ENCODE peak calls at places on chromosomes 13 and 19, in ten cellular contexts. Q, J, R, I, H, S, Z, E, O and L are unnamed samples.

GRCh38 chr13:53507741-53508140 is 479.1 kb downstream of the OLFM4 start:
- DNase-seq in Q (no peak), J (no peak), R (no peak), I (no peak), H (no peak), S (no peak), Z (no peak), E (no peak), O (no peak), L (no peak)

GRCh38 chr19:47885067-47885463 is 1.1 kb downstream of the SULT2A1 start:
- DNase-seq in Q (no peak), J (no peak), R (no peak), I (no peak), H (no peak), S (no peak), Z (no peak), E (no peak), O (no peak), L (no peak)

GRCh38 chr13:113401452-113402415 is 37.8 kb upstream of the GRTP1 start:
- DNase-seq in Q (no peak), J (no peak), R (no peak), I (no peak), H (no peak), S (no peak), Z (no peak), E (no peak), O (no peak), L (no peak)

GRCh38 chr19:459724-460511 is 915 bp downstream of the SHC2 start:
- DNase-seq in Q (no peak), J (peak; percentile 73), R (peak; percentile 71), I (peak; percentile 35), H (peak; percentile 18), S (peak; percentile 46), Z (no peak), E (peak; percentile 77), O (no peak), L (no peak)

GRCh38 chr13:23928985-23929384 is 31.7 kb upstream of the C1QTNF9B start:
- DNase-seq in Q (no peak), J (no peak), R (no peak), I (peak; percentile 67), H (peak; percentile 71), S (no peak), Z (no peak), E (no peak), O (peak; percentile 49), L (peak; percentile 64)

GRCh38 chr19:10552596-10553053 is 8.9 kb downstream of the ATG4D start:
- DNase-seq in Q (no peak), J (no peak), R (no peak), I (no peak), H (no peak), S (peak; percentile 70), Z (no peak), E (no peak), O (peak; percentile 20), L (no peak)

GRCh38 chr19:28737021-28737525 is 475.9 kb downstream of the UQCRFS1 start:
- DNase-seq in Q (peak; percentile 11), J (no peak), R (no peak), I (peak; percentile 79), H (peak; percentile 60), S (no peak), Z (no peak), E (no peak), O (peak; percentile 11), L (no peak)

GRCh38 chr19:13869324-13869723 is 7.6 kb upstream of the NANOS3 start:
- DNase-seq in Q (no peak), J (no peak), R (no peak), I (no peak), H (no peak), S (no peak), Z (no peak), E (no peak), O (no peak), L (no peak)

GRCh38 chr13:49869514-49869913 is 66.6 kb downstream of the SPRYD7 start:
- DNase-seq in Q (no peak), J (no peak), R (no peak), I (peak; percentile 19), H (peak; percentile 53), S (peak; percentile 48), Z (no peak), E (no peak), O (peak; percentile 9), L (no peak)

GRCh38 chr19:48738557-48739399 is 1.6 kb downstream of the RASIP1 start:
- DNase-seq in Q (peak; percentile 88), J (peak; percentile 95), R (peak; percentile 97), I (peak; percentile 51), H (peak; percentile 81), S (peak; percentile 100), Z (peak; percentile 44), E (peak; percentile 98), O (no peak), L (peak; percentile 42)

GRCh38 chr19:495047-495439 is 1.2 kb upstream of the MADCAM1 start:
- DNase-seq in Q (no peak), J (peak; percentile 7), R (no peak), I (no peak), H (no peak), S (no peak), Z (no peak), E (no peak), O (no peak), L (no peak)

DNA sequence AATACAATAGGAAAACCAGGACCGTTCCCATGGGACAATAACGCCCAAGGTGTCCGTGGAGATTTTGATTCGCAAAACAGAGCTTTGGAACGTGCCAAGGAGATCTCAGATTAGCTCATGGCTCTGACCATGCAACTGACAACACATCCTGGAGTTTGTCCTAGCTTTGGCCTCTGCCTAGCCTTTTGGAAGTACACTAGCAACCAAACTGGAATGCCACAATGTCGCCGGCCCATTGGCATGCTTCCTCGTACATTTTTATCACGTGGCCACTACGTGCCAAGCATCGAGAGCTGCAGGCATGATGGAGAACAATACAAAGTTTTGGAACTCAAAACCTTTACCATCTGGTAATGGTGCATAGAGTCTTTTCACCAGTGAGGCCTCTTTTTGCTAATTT is 256.5 kb downstream of the DCLK1 start:
- DNase-seq in Q (no peak), J (peak; percentile 41), R (no peak), I (no peak), H (no peak), S (no peak), Z (no peak), E (no peak), O (no peak), L (no peak)
- TF ChIP-seq CTCF in Q (no peak), J (no peak), R (no peak), I (no peak), H (no peak), S (no peak), Z (no peak), E (no peak), O (no peak), L (no peak)

DNA sequence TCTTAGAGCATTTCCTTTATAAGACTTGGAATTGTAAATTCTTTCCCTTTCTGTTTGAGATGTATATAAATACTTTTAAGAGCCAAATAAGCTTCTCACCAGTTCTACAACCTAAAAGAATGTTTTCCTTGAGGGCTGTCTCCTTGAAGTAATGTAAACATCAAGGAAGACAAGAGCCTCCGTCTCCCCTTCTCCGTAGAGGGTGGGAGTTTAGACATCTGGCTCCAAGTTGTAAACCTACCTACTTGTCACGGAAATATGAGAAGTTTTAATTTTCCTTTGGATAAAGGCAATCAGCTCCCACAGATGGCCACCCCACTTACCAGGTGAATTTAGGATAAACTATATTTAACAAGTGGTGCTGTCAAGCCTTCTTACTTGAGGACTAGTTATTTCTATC is 237.9 kb downstream of the NALCN start:
- DNase-seq in Q (no peak), J (no peak), R (no peak), I (no peak), H (no peak), S (no peak), Z (no peak), E (no peak), O (no peak), L (no peak)
- H3K4me3 ChIP-seq in Q (no peak overlapping the region), J (no peak overlapping the region), R (no peak overlapping the region), I (no peak overlapping the region), H (no peak overlapping the region), S (no peak overlapping the region), Z (no peak overlapping the region), E (no peak overlapping the region), O (no peak overlapping the region), L (no peak overlapping the region)

GRCh38 chr19:50263176-50263575 is 59.8 kb downstream of the MYH14 start:
- DNase-seq in Q (no peak), J (no peak), R (no peak), I (no peak), H (no peak), S (no peak), Z (no peak), E (no peak), O (no peak), L (no peak)

GRCh38 chr19:50266896-50267295 is 62.3 kb downstream of the KCNC3 start:
- DNase-seq in Q (peak; percentile 32), J (no peak), R (no peak), I (no peak), H (no peak), S (no peak), Z (no peak), E (peak; percentile 71), O (no peak), L (no peak)

GRCh38 chr19:50261446-50261970 is 58.1 kb downstream of the MYH14 start:
- DNase-seq in Q (no peak), J (no peak), R (no peak), I (no peak), H (no peak), S (no peak), Z (no peak), E (no peak), O (no peak), L (no peak)

GRCh38 chr19:50266041-50266440 is 62.6 kb downstream of the MYH14 start:
- DNase-seq in Q (no peak), J (no peak), R (no peak), I (no peak), H (no peak), S (no peak), Z (no peak), E (no peak), O (no peak), L (no peak)

DNA sequence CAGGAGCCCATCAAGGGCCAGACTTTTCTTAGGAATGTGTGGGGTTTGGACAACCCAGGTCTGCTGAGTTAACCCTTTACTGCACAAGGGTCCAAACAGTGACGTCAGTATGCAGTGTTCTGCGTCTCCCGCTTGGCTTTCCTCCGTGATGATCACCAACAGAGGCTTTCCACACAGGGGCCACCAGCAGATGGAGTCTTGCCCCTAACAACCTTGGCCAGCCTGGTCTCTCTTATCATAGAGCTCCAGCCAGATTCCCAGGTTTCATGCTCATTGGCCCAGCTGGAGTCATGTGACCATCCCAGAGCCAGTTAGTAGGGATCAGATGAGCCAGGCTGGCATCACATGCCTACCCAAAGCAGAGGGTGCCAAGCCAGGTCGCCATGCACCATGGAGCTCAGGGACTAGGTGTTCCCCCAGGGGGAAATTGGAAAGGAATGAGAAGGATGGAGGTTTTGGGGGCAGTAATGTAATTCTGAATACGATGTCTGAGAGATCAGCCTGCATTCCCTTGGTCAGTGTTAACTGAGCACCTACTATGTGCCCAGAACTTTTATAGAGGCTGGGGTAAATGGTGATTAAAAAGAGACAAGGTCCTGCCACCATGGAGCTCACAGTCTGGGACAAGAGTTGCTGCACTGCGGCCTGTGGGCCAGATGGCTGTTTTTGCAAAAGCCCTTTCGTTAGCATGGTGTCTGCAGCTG is 61.2 kb downstream of the MYH14 start:
- DNase-seq in Q (no peak), J (no peak), R (no peak), I (no peak), H (no peak), S (no peak), Z (no peak), E (no peak), O (no peak), L (no peak)
- TF ChIP-seq CTCF in Q (peak; percentile 28), J (no peak), R (no peak), I (no peak), H (no peak), S (peak; percentile 3), Z (no peak), E (no peak), O (no peak), L (no peak)

GRCh38 chr19:55079400-55080038 is 3.9 kb downstream of the EPS8L1 start:
- DNase-seq in Q (no peak), J (no peak), R (no peak), I (no peak), H (no peak), S (no peak), Z (no peak), E (peak; percentile 56), O (no peak), L (no peak)
- H3K4me3 ChIP-seq in Q (no peak overlapping the region), J (no peak overlapping the region), R (no peak overlapping the region), I (no peak overlapping the region), H (no peak overlapping the region), S (peak overlapping the region; percentile 23), Z (peak overlapping the region; percentile 75), E (no peak overlapping the region), O (no peak overlapping the region), L (no peak overlapping the region)